ENCODE peak calls at places on chromosomes 16 and 17, in nine cellular contexts. H is RWPE1, M is right lobe of liver, N is AG04450, A is IMR-90, K is fibroblast of villous mesenchyme, S is cardiac muscle cell, J is GM13976, Q is BE2C. X is an unnamed sample.

GRCh38 chr16:3983081-3983520 is 102.6 kb upstream of the CREBBP start:
- DNase-seq in H (peak; percentile 80), M (peak; percentile 85), N (no peak), A (peak; percentile 69), K (peak; percentile 60), S (peak; percentile 74), J (peak; percentile 85), Q (peak; percentile 83), X (peak; percentile 53)

GRCh38 chr16:78684040-78684611 is 584.7 kb downstream of the WWOX start:
- DNase-seq in H (peak; percentile 91), M (no peak), N (no peak), A (peak; percentile 43), K (peak; percentile 98), S (peak; percentile 97), J (no peak), Q (no peak), X (peak; percentile 39)

GRCh38 chr16:82957212-82957611 is 330.4 kb downstream of the CDH13 start:
- DNase-seq in H (no peak), M (no peak), N (no peak), A (no peak), K (no peak), S (no peak), J (no peak), Q (no peak), X (no peak)

GRCh38 chr17:39450051-39450450 is 1.0 kb downstream of the MED1 start:
- DNase-seq in H (no peak), M (no peak), N (no peak), A (no peak), K (no peak), S (no peak), J (no peak), Q (no peak), X (no peak)

GRCh38 chr16:9016824-9017223 is 53.1 kb upstream of the USP7 start:
- DNase-seq in H (no peak), M (no peak), N (no peak), A (no peak), K (no peak), S (no peak), J (no peak), Q (no peak), X (no peak)

GRCh38 chr17:12358477-12358876 is 307.2 kb upstream of the MYOCD start:
- DNase-seq in H (no peak), M (no peak), N (no peak), A (peak; percentile 6), K (peak; percentile 17), S (no peak), J (no peak), Q (no peak), X (no peak)

GRCh38 chr17:78252111-78252634 is 20.7 kb downstream of the TMEM235 start:
- DNase-seq in H (no peak), M (no peak), N (no peak), A (no peak), K (no peak), S (no peak), J (no peak), Q (no peak), X (no peak)

GRCh38 chr17:48925991-48926342 is 17.8 kb downstream of the UBE2Z start:
- DNase-seq in H (no peak), M (no peak), N (no peak), A (no peak), K (no peak), S (no peak), J (no peak), Q (no peak), X (no peak)

GRCh38 chr16:6687593-6687992 is 645.1 kb upstream of the RBFOX1 start:
- DNase-seq in H (no peak), M (no peak), N (no peak), A (no peak), K (no peak), S (no peak), J (no peak), Q (peak; percentile 10), X (no peak)

GRCh38 chr16:6682142-6682811 is 650.4 kb upstream of the RBFOX1 start:
- DNase-seq in H (no peak), M (no peak), N (no peak), A (no peak), K (no peak), S (no peak), J (peak; percentile 26), Q (peak; percentile 61), X (no peak)

GRCh38 chr16:6689643-6690042 is 643.0 kb upstream of the RBFOX1 start:
- DNase-seq in H (no peak), M (no peak), N (no peak), A (no peak), K (no peak), S (no peak), J (no peak), Q (no peak), X (no peak)

GRCh38 chr16:6684076-6684673 is 648.5 kb upstream of the RBFOX1 start:
- DNase-seq in H (peak; percentile 8), M (no peak), N (no peak), A (no peak), K (peak; percentile 9), S (no peak), J (peak; percentile 16), Q (peak; percentile 22), X (no peak)
- TF ChIP-seq CTCF in H (peak; percentile 29), M (peak; percentile 45), N (no peak), A (no peak), K (no peak), S (no peak), J (peak; percentile 31), Q (peak; percentile 56), X (peak; percentile 69)

DNA sequence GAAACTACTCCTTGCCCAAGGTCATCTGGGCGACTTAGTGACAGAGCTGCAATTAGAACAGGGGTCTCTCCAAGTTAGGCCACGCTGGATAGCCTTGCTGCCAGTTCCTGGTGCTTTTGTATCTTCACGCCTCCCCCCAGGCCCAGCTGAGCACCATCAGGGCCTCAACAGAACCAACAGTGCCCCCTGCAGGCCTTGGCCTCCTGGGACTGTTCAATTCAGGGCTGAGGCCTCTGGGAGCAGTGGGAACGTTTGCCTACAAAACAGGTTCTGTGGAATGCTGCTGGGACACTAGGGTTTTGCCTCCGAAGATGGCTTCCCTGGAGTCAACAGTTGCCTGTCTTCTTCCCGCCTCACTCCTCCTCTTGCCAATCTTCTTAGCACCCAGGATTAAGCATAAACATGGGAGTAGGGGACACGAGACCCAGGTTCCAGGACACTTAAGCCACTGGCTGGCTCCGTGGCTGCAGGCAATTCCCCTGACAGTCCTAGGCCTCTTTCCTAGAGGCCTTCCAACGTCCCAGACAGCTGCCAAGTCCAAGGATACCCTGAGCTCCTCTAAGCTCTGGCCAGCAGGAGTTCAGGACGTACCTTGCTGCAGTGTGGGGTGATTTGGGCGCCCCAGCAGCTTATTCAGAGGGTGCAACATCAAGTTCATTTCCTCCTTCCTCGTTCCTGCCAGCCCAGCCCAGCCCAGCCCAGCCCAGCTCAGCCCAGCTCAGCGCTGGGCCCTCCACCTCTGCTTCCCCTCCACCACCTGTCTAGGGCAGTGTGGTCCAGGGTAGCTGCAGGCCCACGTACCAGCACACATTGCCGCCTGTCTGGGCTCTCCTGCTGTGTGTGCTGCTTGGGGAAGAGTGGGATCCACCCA is 246.6 kb upstream of the RPL38 start:
- DNase-seq in H (peak; percentile 34), M (peak; percentile 61), N (no peak), A (no peak), K (peak; percentile 10), S (peak; percentile 50), J (peak; percentile 80), Q (peak; percentile 85), X (no peak)
- TF ChIP-seq CTCF in H (no peak), M (peak; percentile 44), N (peak; percentile 19), A (no peak), K (peak; percentile 53), S (peak; percentile 62), J (peak; percentile 55), Q (peak; percentile 82), X (peak; percentile 12)

GRCh38 chr16:81713295-81713772 is 65.8 kb upstream of the PLCG2 start:
- DNase-seq in H (no peak), M (no peak), N (no peak), A (no peak), K (no peak), S (no peak), J (no peak), Q (no peak), X (no peak)
- TF ChIP-seq CTCF in H (no peak), M (no peak), N (no peak), A (no peak), K (no peak), S (no peak), J (no peak), Q (no peak), X (peak; percentile 27)

DNA sequence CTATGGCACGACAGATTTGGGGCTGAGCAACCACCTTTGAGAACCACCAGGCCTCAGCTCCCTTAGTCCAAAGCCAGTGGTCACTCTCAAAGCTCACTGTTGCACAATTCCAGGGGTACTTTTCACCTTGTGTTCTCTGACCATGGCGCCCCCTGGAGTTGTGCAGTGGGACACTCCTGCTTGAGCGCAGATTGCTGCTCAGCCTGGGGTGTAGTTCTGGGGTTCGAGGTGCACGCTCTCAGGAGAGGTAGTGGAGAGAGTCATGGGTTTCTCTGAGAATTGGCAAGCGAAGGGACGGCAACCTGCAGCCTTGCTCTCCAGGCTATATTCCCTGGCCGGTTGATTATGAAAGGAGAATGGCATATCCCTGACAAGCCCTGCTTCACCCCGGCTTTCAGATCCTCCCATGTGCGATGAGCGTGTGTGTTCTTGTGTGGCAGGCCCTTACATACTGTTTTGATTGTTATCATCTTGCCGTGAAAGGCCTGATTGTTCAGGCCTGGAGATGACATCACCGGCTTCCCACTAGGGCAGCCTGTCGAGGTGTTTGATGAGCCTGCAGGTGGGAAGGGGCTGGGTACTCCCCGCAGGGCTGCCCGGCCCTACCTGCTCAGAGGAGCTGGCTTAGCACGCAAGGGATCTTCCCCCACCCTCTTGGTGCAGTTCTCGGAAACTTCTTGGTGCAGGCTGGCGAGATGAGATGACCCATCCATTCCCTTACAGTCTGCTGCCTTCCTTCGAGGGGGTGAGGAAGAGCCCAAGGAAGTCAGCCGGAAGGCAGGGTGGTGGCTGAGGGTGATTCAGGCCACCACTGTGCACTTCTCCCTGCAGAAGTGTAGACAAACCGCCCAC is 431.2 kb downstream of the SLC39A11 start:
- DNase-seq in H (peak; percentile 68), M (no peak), N (no peak), A (no peak), K (no peak), S (no peak), J (no peak), Q (peak; percentile 53), X (no peak)
- TF ChIP-seq CTCF in H (no peak), M (no peak), N (peak; percentile 29), A (no peak), K (peak; percentile 17), S (peak; percentile 13), J (no peak), Q (peak; percentile 55), X (peak; percentile 63)

DNA sequence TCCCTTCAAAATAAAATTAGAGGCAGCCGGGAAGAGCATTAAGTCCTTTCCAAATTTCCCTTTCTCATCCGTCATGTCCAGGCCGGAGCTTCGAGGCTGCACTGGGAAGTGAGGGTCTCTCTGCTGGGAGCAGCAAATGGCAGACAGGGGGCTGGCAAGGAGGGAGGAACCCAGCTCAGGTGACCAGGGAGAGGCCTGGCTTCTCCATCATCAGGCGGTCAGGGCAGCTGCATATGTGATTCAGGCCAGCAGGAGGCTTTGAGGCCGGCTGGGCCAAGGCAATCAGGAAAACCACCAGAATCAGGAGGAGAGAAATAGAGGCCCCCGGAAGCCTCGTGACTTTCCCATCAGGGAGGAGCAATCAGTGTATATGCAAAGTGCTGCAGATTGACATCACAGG is 85.0 kb upstream of the RPL38 start:
- DNase-seq in H (no peak), M (no peak), N (no peak), A (no peak), K (no peak), S (peak; percentile 3), J (no peak), Q (no peak), X (no peak)
- TF ChIP-seq CTCF in H (no peak), M (no peak), N (no peak), A (no peak), K (no peak), S (peak; percentile 4), J (no peak), Q (peak; percentile 22), X (no peak)

GRCh38 chr17:51640108-51640622 is 379.8 kb downstream of the UTP18 start:
- DNase-seq in H (peak; percentile 59), M (no peak), N (no peak), A (no peak), K (no peak), S (no peak), J (peak; percentile 21), Q (peak; percentile 22), X (no peak)
- TF ChIP-seq CTCF in H (no peak), M (peak; percentile 30), N (no peak), A (no peak), K (no peak), S (no peak), J (peak; percentile 25), Q (peak; percentile 71), X (no peak)